ENCODE peak calls at places on chromosomes 12 and 14, in six cellular contexts. G is CD4-positive, alpha-beta memory T cell; D is tibial artery; P is neuronal stem cell; L is SK-N-SH; R is psoas muscle. S is an unnamed sample. For H3K9me3 and H3K4me1, the result is how much of the 10 kb centered on the place peaks cover.

GRCh38 chr12:104219908-104220404 is 4.4 kb downstream of the TXNRD1 start:
- DNase-seq in G (peak), D (no peak), P (no peak), L (peak), R (no peak), S (peak)

GRCh38 chr14:64704145-64704742 is at the start of gene PLEKHG3:
- DNase-seq in G (peak), D (peak), P (peak), L (peak), R (peak), S (peak)

GRCh38 chr12:88272456-88272855 is 130.3 kb downstream of the TMTC3 start:
- DNase-seq in G (no peak), D (no peak), P (no peak), L (no peak), R (no peak), S (no peak)

GRCh38 chr12:128829870-128830504 is 6.2 kb upstream of the SLC15A4 start:
- DNase-seq in G (no peak), D (no peak), P (no peak), L (no peak), R (no peak), S (no peak)

GRCh38 chr14:54737132-54737711 is 165.4 kb downstream of the GCH1 start:
- DNase-seq in G (no peak), D (no peak), P (no peak), L (no peak), R (no peak), S (no peak)

GRCh38 chr12:129984097-129984496 is 80.3 kb upstream of the TMEM132D start:
- DNase-seq in G (no peak), D (no peak), P (no peak), L (no peak), R (no peak), S (no peak)

GRCh38 chr12:26212988-26213387 is 17.6 kb downstream of the SSPN start:
- DNase-seq in G (no peak), D (no peak), P (no peak), L (no peak), R (no peak), S (no peak)

GRCh38 chr14:93984987-93985410 is 8.6 kb upstream of the ASB2 start:
- DNase-seq in G (no peak), D (peak), P (peak), L (peak), R (peak), S (peak)

GRCh38 chr14:47919334-47919846 is 244.0 kb upstream of the MDGA2 start:
- DNase-seq in G (no peak), D (no peak), P (no peak), L (no peak), R (no peak), S (no peak)

GRCh38 chr14:57609313-57609712 is 115.7 kb upstream of the CCDC198 start:
- DNase-seq in G (no peak), D (no peak), P (no peak), L (no peak), R (no peak), S (no peak)

GRCh38 chr14:65961004-65961403 is 525.2 kb upstream of the CCDC196 start:
- DNase-seq in G (peak), D (no peak), P (peak), L (peak), R (peak), S (peak)

GRCh38 chr12:118136559-118137003 is 657 bp downstream of the PEBP1 start:
- DNase-seq in G (peak), D (peak), P (peak), L (peak), R (peak), S (peak)

GRCh38 chr12:30422844-30423243 is 272.8 kb downstream of the IPO8 start:
- DNase-seq in G (no peak), D (no peak), P (no peak), L (no peak), R (no peak), S (no peak)

GRCh38 chr12:101642115-101643067 is 47.6 kb downstream of the MYBPC1 start:
- DNase-seq in G (no peak), D (no peak), P (peak), L (peak), R (no peak), S (no peak)

GRCh38 chr12:118404876-118405521 is 28.6 kb downstream of the SUDS3 start:
- DNase-seq in G (peak), D (no peak), P (peak), L (peak), R (peak), S (peak)

GRCh38 chr14:95683793-95684192 is 2.4 kb upstream of the TCL1B start:
- DNase-seq in G (peak), D (no peak), P (no peak), L (no peak), R (no peak), S (peak)

GRCh38 chr12:11040162-11040561 is 9.0 kb upstream of the TAS2R31 start:
- DNase-seq in G (no peak), D (no peak), P (no peak), L (no peak), R (no peak), S (no peak)

GRCh38 chr12:51011960-51012359 is 14.2 kb downstream of the SLC11A2 start:
- DNase-seq in G (no peak), D (no peak), P (no peak), L (no peak), R (peak), S (peak)

DNA sequence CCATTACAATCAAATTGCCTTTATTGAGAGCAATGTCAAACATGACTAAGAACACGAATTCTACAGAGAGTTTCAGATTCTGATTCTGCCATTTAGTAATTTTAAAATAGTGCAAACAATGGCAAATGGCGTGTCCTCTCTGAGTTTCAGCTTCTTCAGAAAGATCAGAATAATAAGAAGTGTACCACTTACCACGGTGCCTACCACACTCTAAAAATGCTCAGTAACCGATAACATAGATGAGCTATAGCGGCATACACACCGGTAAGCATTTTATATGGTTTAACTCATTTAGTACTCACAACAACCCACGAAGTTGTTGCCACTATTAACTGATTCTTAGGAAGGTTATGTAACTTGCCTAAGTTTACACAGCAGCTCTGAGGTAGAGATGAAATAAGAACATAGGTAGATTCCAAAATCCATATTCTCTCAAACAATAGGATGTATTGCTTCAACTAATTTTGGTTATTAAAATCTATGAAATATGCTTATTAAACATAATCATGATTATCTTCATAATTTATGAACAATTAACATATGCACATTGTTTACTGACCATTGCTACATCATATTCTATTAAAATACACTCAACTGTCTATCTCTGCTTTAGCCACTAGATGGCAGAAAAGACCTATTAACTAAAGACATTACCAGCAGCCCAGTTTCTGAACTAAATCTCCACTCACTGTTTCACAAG is 38.3 kb downstream of the SLC6A15 start:
- DNase-seq in G (peak), D (no peak), P (peak), L (peak), R (no peak), S (peak)
- H3K9me3 ChIP-seq in G (under half), D (under half), P (under half), L (under half), R (under half), S (under half)

DNA sequence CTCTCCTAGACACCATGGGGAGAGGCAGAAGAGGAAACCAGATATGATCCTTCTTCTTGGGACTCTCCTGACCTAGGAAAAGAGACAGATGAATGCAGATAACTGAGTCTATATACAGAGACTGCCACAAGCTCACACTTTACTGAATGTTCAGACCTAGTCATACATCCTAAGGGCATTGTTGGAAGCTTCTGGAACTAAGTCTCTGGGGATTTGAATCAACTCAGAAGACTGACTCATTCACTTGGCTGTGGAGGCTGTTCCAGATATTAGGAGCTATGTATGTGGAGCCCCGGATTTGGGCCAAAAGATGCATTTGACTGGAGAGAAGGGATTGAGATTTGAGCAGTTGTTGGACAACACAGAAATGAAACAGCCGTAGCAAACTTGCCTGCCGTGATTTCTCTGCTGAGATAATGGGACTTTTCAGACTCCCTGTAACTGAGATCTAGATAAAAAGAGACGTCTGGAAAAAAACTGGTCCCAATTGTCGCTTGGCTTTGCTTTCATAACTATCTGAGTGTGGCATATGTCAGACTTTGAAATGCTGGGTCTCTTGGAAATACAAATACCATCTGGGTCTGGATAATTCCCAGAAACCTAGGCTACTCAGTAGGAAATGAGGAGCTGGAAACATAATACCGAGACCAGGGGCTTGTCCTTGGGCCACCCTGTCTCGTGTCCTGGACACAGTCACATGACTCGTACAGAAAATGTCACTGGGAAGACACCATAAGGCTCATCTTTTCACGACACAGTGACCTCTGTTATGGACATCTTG is 396.8 kb downstream of the NUAK1 start:
- DNase-seq in G (no peak), D (peak), P (no peak), L (no peak), R (no peak), S (no peak)
- H3K4me1 ChIP-seq in G (under half), D (under half), P (under half), L (under half), R (under half), S (under half)

GRCh38 chr14:24426912-24427536 is 2.4 kb downstream of the CBLN3 start:
- DNase-seq in G (no peak), D (no peak), P (no peak), L (no peak), R (no peak), S (no peak)
- H3K4me3 ChIP-seq in G (no peak), D (no peak), P (no peak), L (no peak), R (no peak), S (no peak)

GRCh38 chr14:98614741-98615140 is 657.3 kb downstream of the BCL11B start:
- DNase-seq in G (no peak), D (no peak), P (no peak), L (no peak), R (no peak), S (no peak)
- H3K9me3 ChIP-seq in G (under half), D (under half), P (under half), L (under half), R (under half), S (under half)

GRCh38 chr12:23126794-23127193 is 501.8 kb downstream of the ETNK1 start:
- DNase-seq in G (no peak), D (no peak), P (no peak), L (no peak), R (no peak), S (no peak)
- H3K4me1 ChIP-seq in G (under half), D (under half), P (under half), L (under half), R (under half), S (under half)

GRCh38 chr12:57889541-57889989 is 43.0 kb upstream of the CTDSP2 start:
- DNase-seq in G (no peak), D (peak), P (no peak), L (no peak), R (peak), S (no peak)
- H3K4me3 ChIP-seq in G (no peak), D (peak), P (no peak), L (no peak), R (peak), S (no peak)

GRCh38 chr12:76197283-76197682 is 112.8 kb upstream of the NAP1L1 start:
- DNase-seq in G (no peak), D (no peak), P (no peak), L (no peak), R (no peak), S (no peak)

GRCh38 chr12:76199808-76200207 is 115.3 kb upstream of the NAP1L1 start:
- DNase-seq in G (no peak), D (no peak), P (no peak), L (no peak), R (no peak), S (no peak)

GRCh38 chr12:76201316-76201715 is 116.8 kb upstream of the NAP1L1 start:
- DNase-seq in G (no peak), D (no peak), P (no peak), L (no peak), R (no peak), S (no peak)

GRCh38 chr12:76195920-76196319 is 111.4 kb upstream of the NAP1L1 start:
- DNase-seq in G (no peak), D (no peak), P (no peak), L (no peak), R (no peak), S (no peak)

DNA sequence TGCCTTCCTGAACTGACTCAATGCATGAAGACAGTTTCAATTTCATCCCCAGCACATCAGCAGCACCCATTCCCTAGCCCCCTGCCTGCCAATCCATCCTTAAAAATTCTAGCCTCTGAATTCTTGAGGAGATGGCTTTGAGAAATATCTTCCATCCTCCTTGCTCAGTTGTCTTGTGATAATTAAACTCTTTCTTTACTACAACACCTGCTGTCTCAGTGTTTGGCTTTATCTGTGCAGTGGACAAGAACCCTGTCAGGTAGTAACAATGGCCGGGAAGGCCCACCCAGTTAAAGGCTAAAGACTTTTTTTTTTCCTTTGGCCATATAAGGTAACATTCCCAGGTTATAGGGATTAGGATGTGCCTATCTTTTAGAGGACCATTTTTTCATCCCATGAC is 114.4 kb upstream of the NAP1L1 start:
- DNase-seq in G (no peak), D (no peak), P (no peak), L (no peak), R (no peak), S (no peak)
- H3K9me3 ChIP-seq in G (under half), D (under half), P (under half), L (under half), R (under half), S (under half)